ENCODE peak calls at places on chromosomes 5 and 9, in four cellular contexts. W, Y, X and V are unnamed samples.

GRCh38 chr5:125525356-125525755 is 778.9 kb upstream of the ZNF608 start:
- DNase-seq in W (no peak), X (no peak), Y (no peak), V (no peak)

GRCh38 chr5:135217669-135218485 is 181.2 kb downstream of the MACROH2A1 start:
- DNase-seq in Y (no peak), W (no peak), X (no peak), V (no peak)

GRCh38 chr5:147818290-147818689 is 13.2 kb downstream of the SPINK1 start:
- DNase-seq in X (no peak), W (no peak), Y (no peak), V (no peak)

GRCh38 chr9:19522558-19522957 is 113.7 kb downstream of the ACER2 start:
- DNase-seq in X (no peak), Y (no peak), W (no peak), V (no peak)

GRCh38 chr5:22780756-22781155 is 72.4 kb downstream of the CDH12 start:
- DNase-seq in W (no peak), X (no peak), Y (no peak), V (no peak)

GRCh38 chr9:93302586-93303257 is 118.8 kb downstream of the WNK2 start:
- DNase-seq in X (peak), Y (peak), W (no peak), V (peak)

GRCh38 chr9:101566904-101567724 is 27.7 kb downstream of the PPP3R2 start:
- DNase-seq in Y (peak), X (peak), W (no peak), V (peak)

GRCh38 chr5:8399471-8399870 is 530.5 kb downstream of the MTRR start:
- DNase-seq in X (no peak), W (no peak), Y (no peak), V (no peak)

GRCh38 chr5:153626836-153627235 is 136.4 kb downstream of the GRIA1 start:
- DNase-seq in Y (no peak), W (no peak), X (no peak), V (no peak)

GRCh38 chr5:39400711-39401385 is 23.9 kb downstream of the DAB2 start:
- DNase-seq in Y (no peak), W (no peak), X (no peak), V (no peak)

GRCh38 chr9:125346351-125346750 is 84.7 kb downstream of the GAPVD1 start:
- DNase-seq in Y (no peak), W (no peak), X (no peak), V (no peak)

DNA sequence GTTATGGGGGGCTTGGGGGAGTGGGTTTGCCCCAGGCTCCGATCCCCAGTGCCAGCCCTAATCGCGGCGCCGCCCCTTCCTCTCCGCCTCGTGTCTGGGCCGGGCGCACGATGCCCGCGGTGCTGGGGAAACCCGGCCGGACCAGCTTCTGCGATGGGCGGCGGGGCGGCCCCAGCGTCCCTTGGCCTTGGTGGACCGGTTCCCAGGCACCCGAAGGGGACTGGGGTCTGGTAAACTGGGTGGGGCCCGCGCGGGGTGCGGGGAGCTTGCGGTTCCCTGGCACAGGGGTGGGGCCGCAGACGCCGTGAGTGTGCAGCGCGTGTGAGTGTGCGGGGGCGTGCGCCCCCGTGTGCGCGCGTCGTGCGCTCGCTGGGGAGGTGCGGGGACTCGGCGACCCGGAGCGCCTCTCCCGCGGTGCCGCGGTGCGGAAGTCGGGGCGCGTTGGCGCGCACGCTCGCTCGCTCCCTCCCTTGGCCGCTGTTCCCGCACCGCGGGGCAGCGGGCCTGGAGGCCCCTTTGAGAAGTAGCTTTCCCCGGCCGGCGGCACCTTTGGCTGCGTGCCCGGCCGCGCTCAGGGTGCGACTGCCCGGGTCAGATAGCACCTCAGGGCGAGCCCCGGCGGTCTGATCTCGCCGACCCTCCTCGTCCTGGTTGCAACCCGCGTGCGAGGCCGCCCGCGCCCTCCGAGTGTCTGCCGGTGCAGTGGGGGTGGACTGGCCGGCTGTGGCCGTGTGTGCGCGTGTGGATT is 568 bp downstream of the MACIR start:
- DNase-seq in Y (peak), W (peak), X (peak), V (no peak)
- TF ChIP-seq CTCF in Y (no peak), W (no peak), X (no peak), V (no peak)

GRCh38 chr9:13487936-13488335 is 208.4 kb upstream of the MPDZ start:
- DNase-seq in W (no peak), X (no peak), Y (no peak), V (no peak)

GRCh38 chr9:13484186-13484585 is 204.7 kb upstream of the MPDZ start:
- DNase-seq in Y (no peak), W (no peak), X (no peak), V (no peak)

GRCh38 chr9:13487071-13487470 is 207.6 kb upstream of the MPDZ start:
- DNase-seq in Y (no peak), W (no peak), X (no peak), V (no peak)

GRCh38 chr9:13487498-13487897 is 208.0 kb upstream of the MPDZ start:
- DNase-seq in W (no peak), X (no peak), Y (no peak), V (no peak)

GRCh38 chr9:13485068-13485596 is 205.6 kb upstream of the MPDZ start:
- DNase-seq in X (peak), W (no peak), Y (no peak), V (no peak)
- TF ChIP-seq CTCF in X (no peak), W (no peak), Y (no peak), V (no peak)

DNA sequence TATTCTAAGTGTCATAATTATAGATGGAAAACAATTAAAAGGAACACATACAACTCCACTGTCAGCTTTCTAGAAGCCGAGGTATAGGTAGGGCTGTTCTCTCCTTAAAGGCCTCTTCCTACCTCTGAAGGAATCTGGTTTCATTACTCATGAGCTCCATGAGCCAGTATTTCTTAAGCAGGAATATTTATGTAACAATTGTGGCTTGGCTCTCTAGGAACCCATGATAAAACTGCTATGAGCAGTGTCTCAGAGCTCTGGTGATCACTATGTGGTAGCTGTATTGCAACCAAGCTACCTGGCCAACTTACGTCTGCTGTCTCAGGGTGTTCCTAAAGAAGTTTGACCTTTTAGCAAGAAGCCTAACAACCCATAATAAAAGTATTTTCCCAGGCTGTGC is 157.7 kb downstream of the CEP120 start:
- DNase-seq in X (no peak), Y (no peak), W (no peak), V (no peak)
- TF ChIP-seq CTCF in X (no peak), Y (no peak), W (no peak), V (no peak)

GRCh38 chr9:69874301-69875060 is 53.9 kb downstream of the CFAP95 start:
- DNase-seq in X (no peak), Y (peak), W (no peak), V (no peak)

GRCh38 chr9:69876981-69877380 is 56.4 kb downstream of the CFAP95 start:
- DNase-seq in W (no peak), Y (no peak), X (no peak), V (no peak)

GRCh38 chr9:69882998-69883565 is 62.5 kb downstream of the CFAP95 start:
- DNase-seq in W (no peak), Y (no peak), X (no peak), V (no peak)

GRCh38 chr9:69873401-69873950 is 52.9 kb downstream of the CFAP95 start:
- DNase-seq in W (no peak), Y (no peak), X (no peak), V (no peak)

GRCh38 chr9:69877852-69878507 is 57.4 kb downstream of the CFAP95 start:
- DNase-seq in W (no peak), X (peak), Y (no peak), V (peak)
- TF ChIP-seq CTCF in W (peak), X (peak), Y (peak), V (peak)

DNA sequence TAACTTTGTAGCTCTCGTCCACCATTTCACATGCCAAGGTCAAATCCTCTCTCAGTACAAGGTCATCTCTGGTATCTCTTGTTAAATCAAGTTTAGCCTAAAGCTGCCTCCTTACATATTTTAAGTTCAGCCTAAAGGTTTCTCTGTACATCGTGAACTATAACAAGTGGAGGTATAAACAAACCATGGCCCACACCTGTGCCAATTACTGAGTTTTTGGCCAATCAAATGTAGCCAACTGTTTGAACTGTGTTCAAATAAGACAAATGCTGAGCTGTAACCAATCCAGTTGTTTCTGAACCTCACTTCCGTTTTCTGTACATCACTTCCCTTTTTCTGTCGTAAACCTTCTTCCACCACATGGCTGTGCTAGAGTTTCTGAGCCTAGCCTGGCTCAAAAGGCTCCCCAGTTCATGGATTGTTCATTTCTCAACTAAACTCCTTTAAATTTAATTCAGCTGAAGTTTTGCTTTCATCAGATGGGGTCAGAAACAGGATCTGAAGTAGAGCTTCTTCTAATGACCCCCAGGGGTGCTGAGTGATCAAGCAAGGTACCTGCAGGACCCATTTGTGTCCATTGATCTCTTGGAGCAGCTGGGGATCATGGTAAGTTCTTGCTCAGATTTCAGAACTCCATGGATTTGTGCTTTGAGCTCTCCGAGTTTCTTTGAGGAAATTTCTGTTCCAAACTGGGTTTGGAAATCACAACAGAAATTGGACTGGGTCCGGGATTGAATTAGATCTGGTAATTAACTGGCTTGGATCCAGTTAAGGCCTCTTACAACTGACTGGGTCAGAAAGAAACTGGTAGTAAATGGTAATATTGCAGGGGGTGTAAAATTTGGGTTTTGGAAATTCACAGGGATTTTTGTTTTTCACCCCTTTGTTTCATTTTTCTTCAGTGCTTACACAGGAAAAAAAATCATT is 11.0 kb upstream of the NANS start:
- DNase-seq in X (no peak), W (no peak), Y (no peak), V (peak)
- TF ChIP-seq CTCF in X (no peak), W (no peak), Y (no peak), V (peak)

GRCh38 chr9:33458444-33458843 is 11.1 kb upstream of the AQP3 start:
- DNase-seq in Y (no peak), W (no peak), X (peak), V (peak)
- TF ChIP-seq CTCF in Y (no peak), W (no peak), X (no peak), V (no peak)

GRCh38 chr5:99122976-99123375 is 194.2 kb upstream of the CHD1 start:
- DNase-seq in W (no peak), Y (no peak), X (peak), V (no peak)
- TF ChIP-seq CTCF in W (no peak), Y (no peak), X (no peak), V (no peak)

GRCh38 chr9:86272221-86272620 is 10.1 kb downstream of the ISCA1 start:
- DNase-seq in W (no peak), Y (no peak), X (no peak), V (no peak)

GRCh38 chr9:86277072-86277471 is 5.3 kb downstream of the ISCA1 start:
- DNase-seq in W (no peak), X (no peak), Y (no peak), V (no peak)

GRCh38 chr9:86279839-86280238 is 2.5 kb downstream of the ISCA1 start:
- DNase-seq in X (no peak), W (no peak), Y (no peak), V (no peak)

GRCh38 chr9:86274821-86275643 is 7.3 kb downstream of the ISCA1 start:
- DNase-seq in Y (no peak), W (no peak), X (no peak), V (no peak)

DNA sequence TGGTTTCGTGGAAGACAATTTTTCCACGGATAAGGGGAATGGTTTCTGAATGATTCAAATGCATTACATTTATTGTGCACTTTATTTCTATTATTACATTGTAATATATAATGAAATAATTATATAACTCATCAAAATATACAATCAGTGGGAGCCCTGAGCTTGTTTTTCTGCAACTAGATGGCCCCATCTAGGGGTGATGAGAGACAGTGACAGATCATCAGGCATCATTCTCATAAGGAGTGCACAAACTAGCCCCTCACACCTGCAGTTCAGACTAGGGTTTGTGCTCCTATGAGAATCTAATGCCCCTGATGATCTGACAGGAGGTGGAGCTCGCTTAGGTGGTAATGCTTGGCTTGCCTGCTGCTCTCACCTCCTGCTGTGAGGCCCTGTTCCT is 6.4 kb downstream of the ISCA1 start:
- DNase-seq in X (no peak), W (no peak), Y (no peak), V (no peak)
- TF ChIP-seq CTCF in X (no peak), W (no peak), Y (no peak), V (peak)

GRCh38 chr9:82342046-82342445 is 353.5 kb downstream of the SPATA31D1 start:
- DNase-seq in Y (no peak), W (no peak), X (no peak), V (no peak)

GRCh38 chr9:82346040-82346439 is 357.5 kb downstream of the SPATA31D1 start:
- DNase-seq in Y (no peak), X (no peak), W (no peak), V (no peak)
- TF ChIP-seq CTCF in Y (no peak), X (no peak), W (no peak), V (no peak)